ENCODE peak calls at places on chromosome 12, in ten cellular contexts. One of them, this sample, is unnamed.

GRCh38 chr12:127613056-127613455 is 653.9 kb upstream of the TMEM132C start:
- DNase-seq in cardiac fibroblast: no peak
- DNase-seq in brain microvascular endothelial cell: peak; percentile 63
- DNase-seq in choroid plexus epithelial cell: no peak
- DNase-seq in fibroblast of pulmonary artery: no peak
- DNase-seq in GM06990: no peak
- DNase-seq in adrenal gland: peak; percentile 56
- DNase-seq in uterus: no peak
- DNase-seq in fibroblast of lung: no peak
- DNase-seq in pancreas: peak; percentile 18
- DNase-seq in this sample: no peak

GRCh38 chr12:53219956-53220856 is 11.8 kb downstream of the RARG start:
- DNase-seq in pancreas: peak; percentile 44
- DNase-seq in fibroblast of pulmonary artery: peak; percentile 77
- DNase-seq in fibroblast of lung: peak; percentile 81
- DNase-seq in GM06990: peak; percentile 87
- DNase-seq in uterus: no peak
- DNase-seq in cardiac fibroblast: peak; percentile 78
- DNase-seq in brain microvascular endothelial cell: peak; percentile 85
- DNase-seq in choroid plexus epithelial cell: peak; percentile 90
- DNase-seq in adrenal gland: no peak
- DNase-seq in this sample: peak; percentile 47

GRCh38 chr12:1781770-1782169 is 38.6 kb upstream of the LRTM2 start:
- DNase-seq in pancreas: no peak
- DNase-seq in uterus: no peak
- DNase-seq in choroid plexus epithelial cell: peak; percentile 89
- DNase-seq in GM06990: no peak
- DNase-seq in fibroblast of lung: peak; percentile 56
- DNase-seq in fibroblast of pulmonary artery: peak; percentile 31
- DNase-seq in cardiac fibroblast: peak; percentile 45
- DNase-seq in adrenal gland: no peak
- DNase-seq in brain microvascular endothelial cell: no peak
- DNase-seq in this sample: no peak

GRCh38 chr12:49917126-49917787 is 13.6 kb upstream of the FAIM2 start:
- DNase-seq in cardiac fibroblast: no peak
- DNase-seq in brain microvascular endothelial cell: no peak
- DNase-seq in fibroblast of pulmonary artery: no peak
- DNase-seq in adrenal gland: no peak
- DNase-seq in uterus: no peak
- DNase-seq in fibroblast of lung: no peak
- DNase-seq in pancreas: no peak
- DNase-seq in choroid plexus epithelial cell: no peak
- DNase-seq in GM06990: no peak
- DNase-seq in this sample: no peak

GRCh38 chr12:114481200-114481535 is 75.2 kb upstream of the TBX5 start:
- DNase-seq in fibroblast of lung: no peak
- DNase-seq in cardiac fibroblast: no peak
- DNase-seq in GM06990: no peak
- DNase-seq in pancreas: no peak
- DNase-seq in choroid plexus epithelial cell: no peak
- DNase-seq in fibroblast of pulmonary artery: no peak
- DNase-seq in uterus: no peak
- DNase-seq in brain microvascular endothelial cell: no peak
- DNase-seq in adrenal gland: no peak
- DNase-seq in this sample: no peak

GRCh38 chr12:50103351-50103750 is 457 bp upstream of the GPD1 start:
- DNase-seq in GM06990: no peak
- DNase-seq in choroid plexus epithelial cell: no peak
- DNase-seq in pancreas: no peak
- DNase-seq in fibroblast of lung: no peak
- DNase-seq in adrenal gland: no peak
- DNase-seq in brain microvascular endothelial cell: no peak
- DNase-seq in uterus: no peak
- DNase-seq in fibroblast of pulmonary artery: no peak
- DNase-seq in cardiac fibroblast: no peak
- DNase-seq in this sample: no peak

GRCh38 chr12:59719701-59720100 is 123.9 kb downstream of the SLC16A7 start:
- DNase-seq in uterus: no peak
- DNase-seq in GM06990: no peak
- DNase-seq in adrenal gland: no peak
- DNase-seq in pancreas: no peak
- DNase-seq in fibroblast of pulmonary artery: no peak
- DNase-seq in fibroblast of lung: no peak
- DNase-seq in cardiac fibroblast: no peak
- DNase-seq in brain microvascular endothelial cell: no peak
- DNase-seq in choroid plexus epithelial cell: no peak
- DNase-seq in this sample: no peak

GRCh38 chr12:38892090-38892786 is 13.2 kb downstream of the CPNE8 start:
- DNase-seq in GM06990: peak; percentile 22
- DNase-seq in adrenal gland: no peak
- DNase-seq in uterus: no peak
- DNase-seq in pancreas: peak; percentile 12
- DNase-seq in choroid plexus epithelial cell: peak; percentile 15
- DNase-seq in brain microvascular endothelial cell: no peak
- DNase-seq in fibroblast of pulmonary artery: peak; percentile 32
- DNase-seq in cardiac fibroblast: no peak
- DNase-seq in fibroblast of lung: no peak
- DNase-seq in this sample: no peak

GRCh38 chr12:30687265-30687986 is 8.2 kb downstream of the IPO8 start:
- DNase-seq in choroid plexus epithelial cell: peak; percentile 58
- DNase-seq in uterus: no peak
- DNase-seq in fibroblast of lung: peak; percentile 10
- DNase-seq in pancreas: no peak
- DNase-seq in brain microvascular endothelial cell: no peak
- DNase-seq in adrenal gland: no peak
- DNase-seq in fibroblast of pulmonary artery: peak; percentile 35
- DNase-seq in cardiac fibroblast: peak; percentile 47
- DNase-seq in GM06990: no peak
- DNase-seq in this sample: no peak

GRCh38 chr12:121154793-121155375 is 22.2 kb downstream of the P2RX7 start:
- DNase-seq in fibroblast of pulmonary artery: no peak
- DNase-seq in uterus: no peak
- DNase-seq in pancreas: no peak
- DNase-seq in GM06990: no peak
- DNase-seq in brain microvascular endothelial cell: no peak
- DNase-seq in adrenal gland: no peak
- DNase-seq in cardiac fibroblast: no peak
- DNase-seq in choroid plexus epithelial cell: no peak
- DNase-seq in fibroblast of lung: no peak
- DNase-seq in this sample: no peak

GRCh38 chr12:104792570-104792969 is 165.5 kb downstream of the SLC41A2 start:
- DNase-seq in uterus: peak; percentile 57
- DNase-seq in fibroblast of pulmonary artery: peak; percentile 85
- DNase-seq in cardiac fibroblast: peak; percentile 87
- DNase-seq in adrenal gland: peak; percentile 51
- DNase-seq in GM06990: no peak
- DNase-seq in brain microvascular endothelial cell: peak; percentile 89
- DNase-seq in pancreas: no peak
- DNase-seq in fibroblast of lung: peak; percentile 88
- DNase-seq in choroid plexus epithelial cell: peak; percentile 90
- DNase-seq in this sample: no peak

GRCh38 chr12:105317453-105317852 is 13.0 kb upstream of the C12orf75 start:
- DNase-seq in choroid plexus epithelial cell: no peak
- DNase-seq in GM06990: no peak
- DNase-seq in cardiac fibroblast: no peak
- DNase-seq in pancreas: no peak
- DNase-seq in fibroblast of lung: peak; percentile 19
- DNase-seq in brain microvascular endothelial cell: peak; percentile 30
- DNase-seq in adrenal gland: no peak
- DNase-seq in fibroblast of pulmonary artery: no peak
- DNase-seq in uterus: no peak
- DNase-seq in this sample: no peak

GRCh38 chr12:46659032-46659703 is 166.6 kb downstream of the SLC38A4 start:
- DNase-seq in fibroblast of lung: peak; percentile 42
- DNase-seq in choroid plexus epithelial cell: peak; percentile 69
- DNase-seq in uterus: no peak
- DNase-seq in brain microvascular endothelial cell: peak; percentile 34
- DNase-seq in adrenal gland: no peak
- DNase-seq in fibroblast of pulmonary artery: peak; percentile 22
- DNase-seq in GM06990: no peak
- DNase-seq in pancreas: no peak
- DNase-seq in cardiac fibroblast: peak; percentile 58
- DNase-seq in this sample: no peak
- H3K4me3 ChIP-seq in fibroblast of lung: no peak overlapping the region
- H3K4me3 ChIP-seq in choroid plexus epithelial cell: no peak overlapping the region
- H3K4me3 ChIP-seq in uterus: no peak overlapping the region
- H3K4me3 ChIP-seq in brain microvascular endothelial cell: no peak overlapping the region
- H3K4me3 ChIP-seq in adrenal gland: no peak overlapping the region
- H3K4me3 ChIP-seq in fibroblast of pulmonary artery: no peak overlapping the region
- H3K4me3 ChIP-seq in GM06990: no peak overlapping the region
- H3K4me3 ChIP-seq in pancreas: no peak overlapping the region
- H3K4me3 ChIP-seq in cardiac fibroblast: no peak overlapping the region
- H3K4me3 ChIP-seq in this sample: no peak overlapping the region

GRCh38 chr12:13561923-13562322 is 365.4 kb downstream of the EMP1 start:
- DNase-seq in fibroblast of pulmonary artery: no peak
- DNase-seq in brain microvascular endothelial cell: no peak
- DNase-seq in adrenal gland: no peak
- DNase-seq in cardiac fibroblast: no peak
- DNase-seq in GM06990: no peak
- DNase-seq in pancreas: no peak
- DNase-seq in uterus: no peak
- DNase-seq in fibroblast of lung: no peak
- DNase-seq in choroid plexus epithelial cell: no peak
- DNase-seq in this sample: no peak
- H3K4me3 ChIP-seq in fibroblast of pulmonary artery: no peak overlapping the region
- H3K4me3 ChIP-seq in brain microvascular endothelial cell: no peak overlapping the region
- H3K4me3 ChIP-seq in adrenal gland: no peak overlapping the region
- H3K4me3 ChIP-seq in cardiac fibroblast: no peak overlapping the region
- H3K4me3 ChIP-seq in GM06990: no peak overlapping the region
- H3K4me3 ChIP-seq in pancreas: no peak overlapping the region
- H3K4me3 ChIP-seq in uterus: no peak overlapping the region
- H3K4me3 ChIP-seq in fibroblast of lung: no peak overlapping the region
- H3K4me3 ChIP-seq in choroid plexus epithelial cell: no peak overlapping the region
- H3K4me3 ChIP-seq in this sample: no peak overlapping the region

GRCh38 chr12:47805417-47805816 is 14.3 kb downstream of the HDAC7 start:
- DNase-seq in pancreas: no peak
- DNase-seq in fibroblast of pulmonary artery: peak; percentile 30
- DNase-seq in choroid plexus epithelial cell: peak; percentile 45
- DNase-seq in fibroblast of lung: peak; percentile 43
- DNase-seq in uterus: no peak
- DNase-seq in brain microvascular endothelial cell: no peak
- DNase-seq in cardiac fibroblast: peak; percentile 50
- DNase-seq in GM06990: no peak
- DNase-seq in adrenal gland: no peak
- DNase-seq in this sample: no peak

GRCh38 chr12:47802312-47802711 is 17.4 kb downstream of the HDAC7 start:
- DNase-seq in cardiac fibroblast: peak; percentile 36
- DNase-seq in adrenal gland: no peak
- DNase-seq in GM06990: no peak
- DNase-seq in pancreas: no peak
- DNase-seq in fibroblast of lung: no peak
- DNase-seq in uterus: no peak
- DNase-seq in brain microvascular endothelial cell: no peak
- DNase-seq in choroid plexus epithelial cell: no peak
- DNase-seq in fibroblast of pulmonary artery: no peak
- DNase-seq in this sample: no peak

GRCh38 chr12:47803196-47803875 is 16.4 kb downstream of the HDAC7 start:
- DNase-seq in adrenal gland: no peak
- DNase-seq in uterus: no peak
- DNase-seq in pancreas: no peak
- DNase-seq in choroid plexus epithelial cell: no peak
- DNase-seq in fibroblast of lung: no peak
- DNase-seq in GM06990: no peak
- DNase-seq in brain microvascular endothelial cell: no peak
- DNase-seq in fibroblast of pulmonary artery: no peak
- DNase-seq in cardiac fibroblast: no peak
- DNase-seq in this sample: no peak

GRCh38 chr12:47801904-47802246 is 17.8 kb downstream of the HDAC7 start:
- DNase-seq in fibroblast of lung: no peak
- DNase-seq in fibroblast of pulmonary artery: no peak
- DNase-seq in brain microvascular endothelial cell: no peak
- DNase-seq in uterus: no peak
- DNase-seq in GM06990: no peak
- DNase-seq in adrenal gland: no peak
- DNase-seq in choroid plexus epithelial cell: no peak
- DNase-seq in cardiac fibroblast: no peak
- DNase-seq in pancreas: no peak
- DNase-seq in this sample: no peak

DNA sequence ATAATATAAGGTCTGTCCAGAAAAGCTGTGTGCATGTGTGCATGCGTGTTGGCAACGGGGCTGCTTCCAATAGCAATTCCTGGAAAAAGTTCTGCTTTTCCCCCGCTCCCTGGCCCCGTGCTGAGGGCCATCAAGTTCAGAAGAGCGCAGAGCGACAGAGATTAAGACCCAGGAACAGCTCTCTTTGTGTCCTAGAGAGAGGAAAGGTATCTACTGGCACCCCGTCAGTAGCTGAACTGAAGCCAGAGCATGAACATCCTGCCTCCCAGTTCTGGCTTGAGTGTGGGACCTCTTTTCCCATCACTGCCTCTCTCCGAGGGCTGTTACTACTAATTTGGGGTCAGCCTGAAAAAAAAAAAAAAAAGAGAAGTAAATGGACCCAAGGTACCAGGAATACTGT is 15.5 kb downstream of the HDAC7 start:
- DNase-seq in GM06990: no peak
- DNase-seq in fibroblast of pulmonary artery: no peak
- DNase-seq in choroid plexus epithelial cell: no peak
- DNase-seq in adrenal gland: no peak
- DNase-seq in brain microvascular endothelial cell: no peak
- DNase-seq in cardiac fibroblast: no peak
- DNase-seq in uterus: no peak
- DNase-seq in pancreas: no peak
- DNase-seq in fibroblast of lung: no peak
- DNase-seq in this sample: no peak
- H3K4me3 ChIP-seq in GM06990: no peak overlapping the region
- H3K4me3 ChIP-seq in fibroblast of pulmonary artery: no peak overlapping the region
- H3K4me3 ChIP-seq in choroid plexus epithelial cell: no peak overlapping the region
- H3K4me3 ChIP-seq in adrenal gland: no peak overlapping the region
- H3K4me3 ChIP-seq in brain microvascular endothelial cell: no peak overlapping the region
- H3K4me3 ChIP-seq in cardiac fibroblast: no peak overlapping the region
- H3K4me3 ChIP-seq in uterus: no peak overlapping the region
- H3K4me3 ChIP-seq in pancreas: no peak overlapping the region
- H3K4me3 ChIP-seq in fibroblast of lung: no peak overlapping the region
- H3K4me3 ChIP-seq in this sample: no peak overlapping the region

DNA sequence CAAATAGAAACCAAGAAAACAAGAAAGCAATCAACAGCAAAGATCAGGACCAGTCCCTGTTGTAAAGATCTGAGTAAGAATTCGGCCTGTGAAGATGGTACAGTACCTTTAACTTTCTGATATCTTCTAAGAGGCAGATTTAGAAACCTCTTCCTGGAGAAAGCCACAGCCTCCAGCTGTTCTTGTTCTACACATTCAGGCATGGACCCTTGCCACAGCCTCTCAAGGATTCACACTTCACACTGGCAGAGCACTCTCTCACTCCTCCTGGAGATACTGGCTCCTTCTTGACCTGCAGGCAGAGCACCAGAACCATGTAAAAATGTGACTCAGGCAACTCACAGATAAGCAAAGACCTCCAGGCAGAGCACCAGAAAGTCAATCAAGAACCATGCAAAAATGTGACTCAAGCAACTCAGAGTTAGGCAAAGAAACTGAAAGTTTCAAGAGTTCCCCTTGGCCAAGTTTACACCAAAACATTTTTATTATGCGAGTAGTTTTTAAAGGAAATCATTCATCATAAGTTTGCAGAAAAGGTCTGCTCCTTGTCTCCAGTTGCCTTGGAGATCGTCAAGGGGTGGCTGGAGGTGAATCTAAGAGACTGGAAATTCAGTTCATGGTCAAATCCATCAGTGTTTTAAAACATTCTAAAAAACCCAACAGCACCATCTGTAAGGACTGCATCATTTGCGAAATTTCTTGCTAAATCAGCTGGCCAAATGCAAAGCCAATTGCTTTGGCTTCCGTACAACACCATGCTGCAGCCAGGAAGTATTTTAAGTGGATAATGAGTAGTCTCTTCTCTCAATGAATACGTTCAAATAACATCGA is 119.3 kb upstream of the MDM1 start:
- DNase-seq in fibroblast of lung: peak; percentile 93
- DNase-seq in uterus: peak; percentile 70
- DNase-seq in GM06990: peak; percentile 66
- DNase-seq in choroid plexus epithelial cell: peak; percentile 73
- DNase-seq in pancreas: no peak
- DNase-seq in adrenal gland: peak; percentile 27
- DNase-seq in cardiac fibroblast: peak; percentile 90
- DNase-seq in brain microvascular endothelial cell: peak; percentile 76
- DNase-seq in fibroblast of pulmonary artery: peak; percentile 85
- DNase-seq in this sample: peak; percentile 44
- H3K4me3 ChIP-seq in fibroblast of lung: peak overlapping the region; percentile 0
- H3K4me3 ChIP-seq in uterus: no peak overlapping the region
- H3K4me3 ChIP-seq in GM06990: peak overlapping the region; percentile 61
- H3K4me3 ChIP-seq in choroid plexus epithelial cell: no peak overlapping the region
- H3K4me3 ChIP-seq in pancreas: no peak overlapping the region
- H3K4me3 ChIP-seq in adrenal gland: peak overlapping the region; percentile 20
- H3K4me3 ChIP-seq in cardiac fibroblast: no peak overlapping the region
- H3K4me3 ChIP-seq in brain microvascular endothelial cell: no peak overlapping the region
- H3K4me3 ChIP-seq in fibroblast of pulmonary artery: peak overlapping the region; percentile 4
- H3K4me3 ChIP-seq in this sample: no peak overlapping the region